ENCODE peak calls at places on chromosomes 2 and 18, in five cellular contexts. U is GM23338, I is RWPE1, O is hepatocyte, D is dorsolateral prefrontal cortex. G is an unnamed sample.

GRCh38 chr2:71619230-71619741 is 165.9 kb downstream of the DYSF start:
- DNase-seq in U (no peak), O (no peak), D (peak; percentile 21), I (no peak), G (no peak)

GRCh38 chr2:203626952-203627681 is 79.3 kb upstream of the CD28 start:
- DNase-seq in D (no peak), O (peak; percentile 38), I (no peak), U (no peak), G (peak; percentile 85)

GRCh38 chr2:234211797-234212196 is 161.3 kb downstream of the SPP2 start:
- DNase-seq in D (no peak), I (no peak), O (no peak), U (no peak), G (peak; percentile 14)

GRCh38 chr2:9336534-9337354 is 86.6 kb downstream of the ITGB1BP1 start:
- DNase-seq in U (no peak), D (no peak), O (peak; percentile 88), I (peak; percentile 92), G (peak; percentile 98)

GRCh38 chr2:109736177-109736827 is 57.8 kb upstream of the RGPD5 start:
- DNase-seq in I (peak; percentile 50), O (peak; percentile 69), D (peak; percentile 66), U (peak; percentile 53), G (peak; percentile 74)

GRCh38 chr2:109527846-109528705 is 85.7 kb downstream of the SEPTIN10 start:
- DNase-seq in U (no peak), D (peak; percentile 4), I (no peak), O (no peak), G (no peak)

GRCh38 chr2:39379643-39380524 is 57.2 kb downstream of the MAP4K3 start:
- DNase-seq in U (peak; percentile 52), I (peak; percentile 8), D (no peak), O (peak; percentile 71), G (peak; percentile 45)

GRCh38 chr18:11997466-11997865 is 16.2 kb downstream of the IMPA2 start:
- DNase-seq in O (no peak), D (no peak), U (no peak), I (no peak), G (no peak)

GRCh38 chr2:100408104-100408503 is 9.4 kb downstream of the CHST10 start:
- DNase-seq in D (no peak), I (no peak), U (no peak), O (no peak), G (no peak)

DNA sequence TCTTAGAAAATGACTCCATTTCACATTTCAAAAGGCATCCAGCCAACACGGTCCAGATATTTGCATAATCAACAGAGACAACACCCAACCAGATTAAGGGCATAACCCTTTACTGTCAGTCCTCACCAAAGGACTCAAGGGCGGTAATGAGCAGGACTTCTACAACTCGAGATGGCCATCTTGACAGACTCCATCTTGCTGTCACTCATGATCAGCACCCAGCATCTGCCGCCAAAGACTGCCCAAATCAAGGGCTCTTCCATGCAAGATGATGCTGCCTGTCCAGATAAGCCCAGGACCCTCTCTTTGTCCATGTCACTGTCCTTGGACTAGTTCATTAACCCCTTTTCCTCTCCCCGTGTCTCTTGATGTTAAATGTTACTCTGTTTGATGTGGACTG is 77.9 kb downstream of the UXS1 start:
- DNase-seq in O (no peak), U (no peak), I (no peak), D (no peak), G (no peak)
- TF ChIP-seq CTCF in O (no peak), U (no peak), I (no peak), D (no peak), G (no peak)

DNA sequence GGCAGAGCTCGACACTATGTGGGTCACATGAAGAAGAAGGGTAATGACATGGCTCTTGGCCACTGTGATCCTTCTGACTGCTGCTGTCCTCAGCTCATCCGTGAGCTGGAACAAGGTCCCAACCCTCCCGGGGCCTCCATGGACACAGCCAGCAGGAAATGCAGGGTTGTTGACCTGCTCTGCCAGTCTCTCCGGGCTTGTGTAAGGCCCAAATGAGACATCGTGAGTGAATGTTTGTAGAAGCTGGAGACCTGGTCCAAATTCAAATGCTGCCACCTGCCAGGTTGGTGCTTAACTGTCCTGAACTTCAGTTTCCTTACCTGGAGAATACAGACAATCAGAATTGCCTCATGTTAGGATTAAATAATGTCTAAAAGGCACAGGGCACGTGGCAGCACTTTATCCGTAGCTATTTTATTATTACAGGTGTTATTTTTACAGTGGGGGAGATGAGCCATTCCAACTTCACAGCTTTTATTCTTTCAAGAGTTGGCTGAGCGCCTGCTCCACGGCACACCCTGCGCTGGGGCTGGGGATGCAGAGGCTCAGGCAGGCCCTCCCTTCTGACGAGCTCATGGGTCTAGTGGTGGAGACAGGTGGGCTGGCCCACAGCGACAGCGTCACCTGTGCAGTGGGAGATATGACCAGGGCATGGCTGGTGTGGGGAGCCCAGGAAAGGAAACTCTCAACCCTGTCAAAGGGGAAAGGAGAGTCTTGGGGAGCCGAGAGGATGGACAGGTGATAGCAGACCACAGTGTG is 15.1 kb downstream of the ARHGEF4 start:
- DNase-seq in U (no peak), D (no peak), O (no peak), I (no peak), G (no peak)
- H3K27ac ChIP-seq in U (no peak overlapping the region), D (no peak overlapping the region), O (no peak overlapping the region), I (peak overlapping the region; percentile 51), G (no peak overlapping the region)

GRCh38 chr2:177711472-177712276 is 319.1 kb downstream of the AGPS start:
- DNase-seq in O (no peak), U (no peak), I (no peak), D (no peak), G (no peak)
- TF ChIP-seq CTCF in O (no peak), U (no peak), I (no peak), D (no peak), G (no peak)

GRCh38 chr18:69885841-69886531 is 61.7 kb downstream of the CD226 start:
- DNase-seq in U (no peak), I (no peak), D (no peak), O (peak; percentile 47), G (no peak)
- H3K27ac ChIP-seq in U (no peak overlapping the region), I (no peak overlapping the region), D (no peak overlapping the region), O (no peak overlapping the region), G (no peak overlapping the region)

DNA sequence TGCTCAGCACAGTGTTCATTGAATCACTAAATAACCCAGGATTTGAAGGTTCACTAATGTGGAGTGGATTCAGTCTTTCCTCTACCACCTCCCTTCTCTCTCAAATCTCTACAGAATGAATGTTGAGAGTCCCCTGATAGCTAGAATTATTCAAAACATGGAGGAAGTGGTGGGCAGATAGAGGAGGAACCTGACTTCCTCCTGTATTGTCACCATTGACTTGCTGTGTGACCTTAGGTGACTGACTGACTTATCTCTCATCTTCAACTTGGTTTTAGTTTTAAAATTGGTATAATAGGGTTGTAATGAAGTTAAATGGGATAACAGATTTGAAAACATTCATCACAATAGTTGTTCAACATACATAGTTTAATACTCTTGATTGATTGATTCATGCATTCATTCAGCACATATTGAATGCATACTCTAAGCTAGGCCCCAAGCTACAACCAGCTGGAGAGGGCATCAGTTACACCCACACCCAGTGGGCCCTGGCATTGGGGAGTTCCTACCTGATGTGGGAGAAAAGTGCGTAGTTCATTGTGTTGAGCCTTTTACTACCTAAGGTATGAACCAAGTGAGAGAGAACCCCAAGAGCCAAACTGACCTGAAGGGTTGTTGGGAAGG is 96.0 kb downstream of the WDR7 start:
- DNase-seq in I (no peak), U (no peak), D (no peak), O (no peak), G (no peak)
- TF ChIP-seq CTCF in I (no peak), U (no peak), D (no peak), O (no peak), G (no peak)

DNA sequence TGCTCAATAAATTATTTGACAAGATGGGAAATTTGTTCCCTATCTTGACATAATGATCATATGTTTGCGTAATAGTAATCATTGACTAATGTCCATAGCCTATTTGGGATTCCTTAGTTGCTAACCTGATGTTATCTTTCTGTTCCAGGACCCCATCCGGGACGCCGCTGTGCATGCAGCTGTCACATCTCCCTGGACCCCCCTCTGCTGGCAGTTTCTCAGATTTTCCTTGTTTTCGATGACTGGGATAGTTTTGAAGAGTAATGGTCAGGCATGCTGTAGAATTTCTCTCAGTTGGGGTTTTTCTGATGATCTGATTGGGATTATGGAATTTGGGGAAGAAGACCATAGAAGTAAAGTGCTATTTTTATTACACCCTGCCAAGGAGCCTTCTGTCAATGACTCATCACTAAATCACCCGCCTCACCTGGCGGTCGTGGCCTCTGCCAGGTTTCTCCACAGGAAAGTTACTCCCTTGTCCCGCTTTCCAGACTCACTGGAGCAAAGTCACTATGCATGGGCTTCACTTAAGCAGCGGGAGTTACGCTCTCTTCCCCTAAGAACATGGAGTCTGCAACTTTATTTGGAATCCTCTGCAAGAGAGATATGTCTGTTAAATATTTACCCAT is 19.9 kb upstream of the TMEM18 start:
- DNase-seq in O (no peak), D (no peak), I (peak; percentile 58), U (peak; percentile 42), G (no peak)
- H3K27ac ChIP-seq in O (no peak overlapping the region), D (no peak overlapping the region), I (no peak overlapping the region), U (no peak overlapping the region), G (no peak overlapping the region)

GRCh38 chr18:79659733-79660132 is 19.9 kb upstream of the CTDP1 start:
- DNase-seq in U (no peak), D (no peak), I (no peak), O (no peak), G (no peak)

GRCh38 chr18:79662051-79662450 is 17.6 kb upstream of the CTDP1 start:
- DNase-seq in D (no peak), I (no peak), U (no peak), O (no peak), G (no peak)

GRCh38 chr18:79657342-79657996 is 22.1 kb upstream of the CTDP1 start:
- DNase-seq in I (no peak), D (no peak), O (no peak), U (peak; percentile 72), G (no peak)
- TF ChIP-seq CTCF in I (peak; percentile 13), D (no peak), O (no peak), U (no peak), G (no peak)

DNA sequence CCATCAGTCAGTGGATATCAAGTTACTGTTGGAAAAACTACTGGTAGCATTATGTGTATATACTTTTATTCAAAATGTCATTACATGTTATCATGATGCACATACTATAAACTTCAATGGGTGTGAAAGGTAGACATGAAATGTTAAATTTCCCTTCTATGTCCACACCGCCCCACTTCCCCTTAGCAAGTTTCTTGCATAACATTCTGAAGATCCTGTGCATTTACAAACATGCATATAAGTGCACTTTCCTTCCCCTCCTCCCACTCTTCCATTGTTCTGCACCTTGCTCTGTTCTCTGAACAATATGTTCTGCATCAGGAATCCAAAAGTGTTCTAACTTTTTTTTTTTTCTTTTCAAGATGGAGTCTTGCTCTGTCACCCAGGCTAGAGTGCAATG is 16.6 kb upstream of the HK2 start:
- DNase-seq in U (no peak), D (no peak), I (no peak), O (no peak), G (no peak)
- H3K27ac ChIP-seq in U (no peak overlapping the region), D (no peak overlapping the region), I (no peak overlapping the region), O (peak overlapping the region; percentile 90), G (no peak overlapping the region)